ENCODE peak calls at places on chromosomes 13 and 19, in ten cellular contexts. B is AG04449, C is kidney epithelial cell, L is psoas muscle, H is right atrium auricular region, T is pancreas, M is fibroblast of mammary gland, A is right lobe of liver, Z is upper lobe of right lung, V is spleen. K is an unnamed sample.
A peak's percentile ranks its signal among the peaks of the same experiment; 100 is the strongest.

GRCh38 chr19:46240693-46241092 is 11.2 kb downstream of the IGFL1 start:
- DNase-seq in A (no peak), L (no peak), T (no peak), V (no peak), C (no peak), M (no peak), B (no peak), H (no peak), Z (no peak), K (no peak)

GRCh38 chr13:59408738-59409137 is 755.0 kb downstream of the DIAPH3 start:
- DNase-seq in C (no peak), H (no peak), B (no peak), L (no peak), A (no peak), V (no peak), M (no peak), Z (no peak), T (no peak), K (no peak)

GRCh38 chr13:32164622-32165268 is 133.2 kb downstream of the FRY start:
- DNase-seq in Z (no peak), H (no peak), M (peak; percentile 73), L (no peak), V (no peak), T (no peak), B (no peak), C (no peak), A (no peak), K (peak; percentile 82)

GRCh38 chr13:78595458-78595818 is 7.9 kb downstream of the POU4F1 start:
- DNase-seq in M (no peak), H (no peak), A (no peak), C (no peak), Z (no peak), B (no peak), V (no peak), L (no peak), T (no peak), K (no peak)

GRCh38 chr19:29528946-29529645 is 3.3 kb downstream of the VSTM2B start:
- DNase-seq in L (peak; percentile 34), T (peak; percentile 47), C (no peak), A (no peak), M (no peak), B (no peak), H (no peak), Z (peak; percentile 36), V (peak; percentile 40), K (no peak)

GRCh38 chr13:109783447-109783814 is 3.0 kb downstream of the IRS2 start:
- DNase-seq in A (no peak), L (peak; percentile 54), V (no peak), C (no peak), B (no peak), Z (no peak), T (no peak), M (no peak), H (no peak), K (no peak)

GRCh38 chr13:18232994-18233782 is 948.4 kb downstream of the TUBA3C start:
- DNase-seq in M (no peak), T (no peak), A (no peak), B (no peak), Z (no peak), L (no peak), V (no peak), C (no peak), H (no peak), K (no peak)

GRCh38 chr19:18669524-18669817 is 14.0 kb upstream of the CRTC1 start:
- DNase-seq in T (no peak), C (no peak), B (no peak), Z (no peak), A (no peak), L (no peak), H (no peak), V (no peak), M (peak; percentile 34), K (no peak)

GRCh38 chr19:11070123-11070522 is 19.1 kb upstream of the LDLR start:
- DNase-seq in B (no peak), H (no peak), Z (no peak), A (no peak), L (no peak), T (no peak), V (no peak), M (no peak), C (no peak), K (no peak)

GRCh38 chr13:100102042-100102441 is 13.1 kb downstream of the PCCA start:
- DNase-seq in T (no peak), V (no peak), L (no peak), H (no peak), Z (no peak), M (no peak), B (no peak), C (no peak), A (no peak), K (no peak)

GRCh38 chr19:16370671-16371391 is 46.2 kb downstream of the KLF2 start:
- DNase-seq in A (no peak), L (peak; percentile 36), V (peak; percentile 88), M (no peak), B (no peak), H (no peak), C (no peak), T (no peak), Z (peak; percentile 61), K (no peak)

GRCh38 chr13:47499358-47500150 is 501.5 kb downstream of the SUCLA2 start:
- DNase-seq in C (peak; percentile 77), L (no peak), B (peak; percentile 53), T (no peak), V (no peak), M (peak; percentile 97), A (no peak), Z (no peak), H (no peak), K (peak; percentile 80)

GRCh38 chr13:45401306-45401705 is 16.9 kb downstream of the SLC25A30 start:
- DNase-seq in A (no peak), M (no peak), T (no peak), V (no peak), L (no peak), C (no peak), Z (no peak), H (no peak), B (no peak), K (no peak)

GRCh38 chr19:48413879-48414623 is 20.6 kb downstream of the GRIN2D start:
- DNase-seq in T (no peak), A (no peak), H (no peak), C (no peak), V (no peak), L (no peak), Z (peak; percentile 59), M (no peak), B (no peak), K (no peak)

GRCh38 chr19:58563034-58563573 is 4.7 kb upstream of the UBE2M start:
- DNase-seq in T (peak; percentile 75), A (no peak), M (no peak), H (no peak), L (peak; percentile 75), Z (peak; percentile 72), B (no peak), C (no peak), V (peak; percentile 83), K (peak; percentile 26)

GRCh38 chr19:18157465-18158063 is 4.6 kb downstream of the PIK3R2 start:
- DNase-seq in T (peak; percentile 72), M (no peak), H (no peak), L (no peak), Z (no peak), A (peak; percentile 44), V (no peak), C (no peak), B (no peak), K (no peak)

GRCh38 chr19:3146677-3147100 is 10.9 kb downstream of the GNA15 start:
- DNase-seq in Z (peak; percentile 78), H (no peak), M (no peak), C (no peak), V (peak; percentile 90), B (no peak), T (no peak), L (no peak), A (no peak), K (no peak)

GRCh38 chr13:23288564-23288963 is 107.8 kb downstream of the SGCG start:
- DNase-seq in A (no peak), M (no peak), V (no peak), L (no peak), B (no peak), Z (no peak), H (no peak), T (no peak), C (no peak), K (peak; percentile 16)

GRCh38 chr13:40398060-40398459 is 268.4 kb downstream of the FOXO1 start:
- DNase-seq in C (no peak), H (no peak), B (no peak), T (no peak), Z (no peak), A (no peak), V (no peak), M (no peak), L (no peak), K (no peak)
- TF ChIP-seq CTCF in C (no peak), H (no peak), B (no peak), T (no peak), Z (no peak), A (no peak), V (no peak), M (no peak), L (no peak), K (no peak)

GRCh38 chr19:28126499-28126898 is 1086.5 kb downstream of the UQCRFS1 start:
- DNase-seq in B (no peak), Z (no peak), H (no peak), V (no peak), M (peak; percentile 28), A (no peak), L (no peak), C (no peak), T (no peak), K (no peak)
- H3K4me3 ChIP-seq in B (no peak overlapping the region), Z (no peak overlapping the region), H (no peak overlapping the region), V (no peak overlapping the region), M (no peak overlapping the region), A (no peak overlapping the region), L (no peak overlapping the region), C (no peak overlapping the region), T (no peak overlapping the region), K (no peak overlapping the region)

DNA sequence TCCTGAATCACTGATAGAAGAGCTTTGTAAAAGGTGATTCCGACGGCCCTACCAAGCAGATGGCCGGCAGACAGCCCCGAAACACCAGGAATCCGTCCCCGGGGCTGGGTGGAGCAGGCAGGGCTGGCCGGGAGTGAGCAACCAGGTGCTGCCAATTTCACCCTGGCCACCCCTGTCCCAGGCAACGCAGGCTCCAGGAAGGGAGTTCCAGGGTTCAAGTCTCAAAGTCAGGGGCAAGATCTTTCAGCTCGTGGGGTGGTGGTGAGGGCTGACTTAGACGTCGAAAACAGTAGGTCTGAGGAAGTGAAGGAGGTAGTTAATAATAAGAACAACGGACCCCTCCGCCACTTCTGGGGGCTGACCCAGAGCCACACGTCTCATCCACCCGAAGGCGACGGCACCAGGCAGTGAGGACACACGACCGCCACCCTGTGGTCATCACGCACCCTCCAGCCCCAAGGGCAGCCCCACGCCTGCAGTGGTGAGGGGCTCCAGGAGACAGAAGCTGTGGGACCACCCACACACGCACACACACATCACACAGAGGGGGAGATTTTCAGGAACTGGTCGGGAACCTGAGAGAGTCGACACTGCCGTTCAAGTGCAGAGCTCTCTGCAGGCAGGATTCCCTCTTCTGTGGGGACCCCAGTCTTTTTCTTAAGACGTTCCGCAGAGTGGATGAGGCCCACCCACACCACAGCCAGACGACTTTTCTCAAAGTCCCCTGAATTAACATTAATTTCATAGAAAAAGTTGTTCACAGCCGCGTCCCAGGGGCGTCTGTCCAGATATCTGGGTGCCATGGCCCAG is 67.2 kb downstream of the SPACA7 start:
- DNase-seq in L (peak; percentile 42), C (no peak), A (no peak), B (no peak), M (no peak), H (peak; percentile 40), Z (no peak), V (peak; percentile 57), T (no peak), K (no peak)
- TF ChIP-seq CTCF in L (no peak), C (peak; percentile 51), A (no peak), B (peak; percentile 36), M (peak; percentile 41), H (no peak), Z (no peak), V (no peak), T (peak; percentile 6), K (peak; percentile 39)

GRCh38 chr13:33277351-33277750 is 8.2 kb downstream of the STARD13 start:
- DNase-seq in A (no peak), B (no peak), H (no peak), L (no peak), Z (no peak), T (no peak), C (no peak), M (no peak), V (no peak), K (no peak)
- H3K4me3 ChIP-seq in A (no peak overlapping the region), B (no peak overlapping the region), H (no peak overlapping the region), L (no peak overlapping the region), Z (no peak overlapping the region), T (no peak overlapping the region), C (no peak overlapping the region), M (no peak overlapping the region), V (no peak overlapping the region), K (no peak overlapping the region)